ENCODE peak calls at places on chromosomes 7 and 10, in four cellular contexts. H, V, G and C are unnamed samples.

GRCh38 chr10:43354325-43354635 is 17.2 kb upstream of the FXYD4 start:
- DNase-seq in G (no peak), H (no peak), V (no peak), C (no peak)

GRCh38 chr7:135353832-135354231 is 120.2 kb downstream of the STRA8 start:
- DNase-seq in G (no peak), V (peak; percentile 33), H (no peak), C (no peak)

GRCh38 chr7:17021205-17021604 is 139.4 kb upstream of the AGR3 start:
- DNase-seq in V (no peak), G (no peak), H (no peak), C (no peak)

GRCh38 chr7:151346180-151346769 is 4.7 kb downstream of the NUB1 start:
- DNase-seq in V (no peak), G (no peak), H (no peak), C (no peak)

GRCh38 chr10:73590881-73591577 is at the start of gene USP54:
- DNase-seq in V (no peak), H (no peak), G (peak; percentile 32), C (no peak)

GRCh38 chr10:27998178-27998953 is 513 bp downstream of the ODAD2 start:
- DNase-seq in V (peak; percentile 29), H (peak; percentile 67), G (no peak), C (no peak)

GRCh38 chr10:105161149-105161548 is 520.1 kb downstream of the SORCS3 start:
- DNase-seq in V (no peak), G (no peak), H (no peak), C (no peak)

GRCh38 chr7:133735222-133735621 is 391.9 kb upstream of the LRGUK start:
- DNase-seq in G (no peak), H (no peak), V (no peak), C (no peak)

GRCh38 chr7:136687693-136688322 is 180.6 kb upstream of the CHRM2 start:
- DNase-seq in H (no peak), G (no peak), V (no peak), C (no peak)

GRCh38 chr7:47194516-47194915 is 387.4 kb downstream of the TNS3 start:
- DNase-seq in G (no peak), H (no peak), V (no peak), C (no peak)

GRCh38 chr7:18771834-18772566 is 276.5 kb downstream of the HDAC9 start:
- DNase-seq in G (no peak), H (no peak), V (no peak), C (no peak)

GRCh38 chr7:100396421-100396982 is 23.2 kb downstream of the PILRA start:
- DNase-seq in H (no peak), V (no peak), G (no peak), C (no peak)

GRCh38 chr7:94676431-94676830 is 20.5 kb upstream of the SGCE start:
- DNase-seq in V (no peak), G (no peak), H (no peak), C (no peak)

GRCh38 chr10:44352316-44353127 is 32.4 kb downstream of the CXCL12 start:
- DNase-seq in H (no peak), V (peak; percentile 28), G (no peak), C (no peak)

GRCh38 chr10:13792011-13792410 is 205.2 kb downstream of the PRPF18 start:
- DNase-seq in G (no peak), V (no peak), H (peak; percentile 83), C (no peak)

GRCh38 chr7:94368371-94368791 is 26.3 kb upstream of the COL1A2 start:
- DNase-seq in V (no peak), G (no peak), H (no peak), C (peak; percentile 58)

GRCh38 chr7:127794135-127794534 is 142.1 kb downstream of the SND1 start:
- DNase-seq in G (no peak), V (no peak), H (no peak), C (no peak)

GRCh38 chr10:79178614-79179403 is 110.0 kb downstream of the ZMIZ1 start:
- DNase-seq in V (no peak), G (no peak), H (no peak), C (no peak)

GRCh38 chr7:24812313-24812945 is 55.2 kb upstream of the GSDME start:
- DNase-seq in H (peak; percentile 60), V (peak; percentile 32), G (no peak), C (no peak)

GRCh38 chr10:70565556-70566514 is 36.7 kb downstream of the PRF1 start:
- DNase-seq in G (no peak), V (no peak), H (no peak), C (no peak)

GRCh38 chr7:11244149-11244548 is 270.5 kb downstream of the PHF14 start:
- DNase-seq in H (no peak), V (no peak), G (no peak), C (no peak)

GRCh38 chr7:25989140-25989705 is 162.8 kb upstream of the NFE2L3 start:
- DNase-seq in G (no peak), H (no peak), V (no peak), C (no peak)

GRCh38 chr7:19413444-19413965 is 268.3 kb upstream of the FERD3L start:
- DNase-seq in H (no peak), G (no peak), V (no peak), C (no peak)

GRCh38 chr10:5685764-5686240 is 1.2 kb downstream of the TASOR2 start:
- DNase-seq in H (no peak), V (no peak), G (no peak), C (no peak)

GRCh38 chr10:126063353-126063791 is 167.0 kb downstream of the FANK1 start:
- DNase-seq in V (no peak), H (no peak), G (peak; percentile 19), C (no peak)

GRCh38 chr7:131211500-131211899 is 116.2 kb upstream of the MKLN1 start:
- DNase-seq in G (no peak), H (no peak), V (no peak), C (no peak)

GRCh38 chr10:78009662-78010061 is 19.7 kb downstream of the POLR3A start:
- DNase-seq in H (no peak), G (no peak), V (no peak), C (no peak)
- H3K4me3 ChIP-seq in H (no peak overlapping the region), G (no peak overlapping the region), V (no peak overlapping the region), C (no peak overlapping the region)

GRCh38 chr10:23322082-23322481 is 22.5 kb downstream of the C10orf67 start:
- DNase-seq in G (no peak), H (no peak), V (no peak), C (no peak)

GRCh38 chr10:23319835-23320234 is 24.8 kb downstream of the C10orf67 start:
- DNase-seq in V (no peak), H (no peak), G (no peak), C (no peak)

GRCh38 chr10:23326541-23327307 is 17.9 kb downstream of the C10orf67 start:
- DNase-seq in G (no peak), H (no peak), V (no peak), C (no peak)

GRCh38 chr10:23330953-23331352 is 13.6 kb downstream of the C10orf67 start:
- DNase-seq in V (no peak), G (no peak), H (no peak), C (no peak)

DNA sequence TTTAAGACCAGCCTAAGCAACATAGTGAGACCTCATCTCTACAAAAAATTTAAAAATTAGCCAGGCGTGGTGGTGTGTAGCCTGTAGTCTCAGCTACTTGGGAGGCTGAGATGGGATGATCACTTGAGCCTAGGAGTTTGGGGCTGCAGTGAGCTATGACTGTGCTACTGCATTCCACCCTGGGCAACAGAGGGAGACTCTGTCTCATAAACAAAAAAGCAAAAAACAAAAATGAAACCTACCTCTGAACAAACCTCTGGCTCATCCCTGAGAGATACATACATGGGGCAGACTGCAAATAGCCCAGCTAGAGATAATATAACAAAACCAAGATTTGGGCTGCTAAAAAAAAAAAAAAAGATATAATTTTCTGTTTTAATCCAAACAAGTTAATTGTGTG is 19.5 kb downstream of the C10orf67 start:
- DNase-seq in G (no peak), V (no peak), H (no peak), C (no peak)
- TF ChIP-seq CTCF in G (no peak), V (no peak), H (no peak), C (no peak)

DNA sequence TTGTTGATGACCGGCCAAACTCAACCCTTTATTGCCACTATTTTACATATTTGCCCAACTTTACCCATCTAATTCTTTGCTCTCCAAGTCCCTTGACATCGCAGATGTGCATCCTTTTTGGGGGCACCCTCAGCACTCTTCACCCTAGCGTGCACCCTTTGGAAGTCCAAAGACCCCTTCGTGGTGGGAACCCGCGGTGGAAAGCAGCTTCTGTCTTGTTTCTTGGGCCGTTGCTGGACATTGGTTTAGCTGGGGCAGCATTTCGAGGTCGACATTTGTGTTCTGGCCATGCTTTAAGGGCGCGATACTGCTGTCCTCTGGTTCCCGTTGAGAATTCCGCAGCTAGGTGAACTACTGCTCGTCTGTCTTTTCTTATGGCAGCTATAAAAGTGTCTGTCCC is 326 bp upstream of the PAPOLB start:
- DNase-seq in V (no peak), H (no peak), G (no peak), C (no peak)
- H3K4me3 ChIP-seq in V (peak overlapping the region; percentile 20), H (peak overlapping the region; percentile 31), G (no peak overlapping the region), C (no peak overlapping the region)

DNA sequence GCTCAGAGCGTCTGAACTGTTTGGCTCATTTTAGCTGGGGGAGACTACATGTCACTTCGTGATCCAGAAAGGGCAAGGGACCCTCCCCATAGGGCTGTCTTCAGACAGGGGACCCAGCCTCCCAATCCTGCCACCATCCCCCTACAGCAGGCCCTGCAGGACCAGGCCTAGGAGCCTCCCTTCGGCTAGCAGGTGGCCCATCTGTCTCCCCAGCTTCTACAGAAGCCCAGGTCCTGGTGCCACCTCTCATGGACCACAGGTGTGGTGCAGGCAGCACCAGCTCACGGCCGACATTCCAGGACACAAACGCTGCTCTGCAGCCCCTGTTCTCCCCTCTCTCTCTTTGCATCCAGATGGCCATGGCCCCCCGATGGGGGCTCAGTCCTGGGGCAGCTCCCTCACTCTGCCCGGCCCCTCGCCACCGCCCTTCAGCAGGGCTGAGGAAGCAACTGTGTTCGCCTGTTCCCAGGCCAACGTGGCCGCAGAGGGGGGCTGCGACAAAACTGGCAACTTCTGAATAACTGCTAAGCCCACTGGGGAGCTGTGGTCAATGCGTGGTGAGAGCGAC is 10.3 kb downstream of the TECPR1 start:
- DNase-seq in G (no peak), H (no peak), V (no peak), C (no peak)
- TF ChIP-seq CTCF in G (no peak), H (no peak), V (no peak), C (no peak)

GRCh38 chr10:100713859-100714565 is 31.4 kb upstream of the PAX2 start:
- DNase-seq in H (no peak), V (no peak), G (no peak), C (no peak)
- H3K4me3 ChIP-seq in H (no peak overlapping the region), V (peak overlapping the region; percentile 28), G (no peak overlapping the region), C (no peak overlapping the region)

DNA sequence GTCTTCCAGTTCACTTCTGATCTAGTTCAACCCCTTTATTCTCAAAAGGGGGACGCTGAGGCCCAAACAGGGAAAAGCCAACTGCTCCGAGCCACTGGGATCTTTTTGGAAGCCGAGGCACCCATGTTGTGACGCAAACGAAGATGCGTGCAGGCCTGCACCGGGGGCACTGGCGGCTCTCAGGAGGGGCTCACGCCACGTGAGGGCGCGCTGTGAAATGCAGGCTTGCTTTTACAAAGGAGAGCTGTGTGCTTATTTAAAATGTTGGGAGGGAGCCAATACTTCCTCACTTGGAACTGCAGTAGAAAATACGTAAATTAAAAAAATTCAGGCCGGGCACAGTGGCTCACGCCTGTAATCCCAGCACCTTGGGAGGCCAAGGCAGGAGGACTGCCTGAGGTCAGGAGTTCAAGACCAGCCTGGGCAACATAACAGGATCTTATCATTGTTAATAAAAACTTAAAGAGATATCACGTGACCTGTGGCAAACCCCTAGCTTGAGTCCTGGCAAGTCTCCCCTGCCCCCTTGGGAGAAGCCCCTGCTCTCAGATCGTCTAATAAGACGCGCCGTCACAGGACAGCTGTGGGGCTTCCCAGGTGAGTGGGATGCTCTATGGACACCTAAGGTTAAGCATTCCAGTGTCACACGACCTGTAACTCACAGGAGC is 16.3 kb downstream of the BRI3 start:
- DNase-seq in V (no peak), H (no peak), G (no peak), C (no peak)
- TF ChIP-seq CTCF in V (no peak), H (no peak), G (no peak), C (no peak)